ENCODE peak calls at places on chromosomes 7 and 10, in nine cellular contexts. R is A549, F is endothelial cell of umbilical vein, E is NB4, W is GM12878, A is SK-N-SH, N is HepG2, L is HCT116, I is WTC11. H is an unnamed sample.

GRCh38 chr7:47942132-47942531 is 6.1 kb downstream of the PKD1L1 start:
- DNase-seq in R (no peak), F (no peak), E (no peak), W (no peak), A (no peak), N (no peak), L (no peak), I (no peak), H (no peak)

GRCh38 chr7:47170516-47170915 is 411.4 kb downstream of the TNS3 start:
- DNase-seq in R (no peak), F (no peak), E (no peak), W (no peak), A (no peak), N (no peak), L (no peak), I (no peak), H (no peak)

GRCh38 chr10:100696477-100696901 is 48.9 kb upstream of the PAX2 start:
- DNase-seq in R (peak), F (no peak), E (no peak), W (peak), A (no peak), N (no peak), L (no peak), I (no peak), H (no peak)

GRCh38 chr7:41085244-41085643 is 617.6 kb downstream of the INHBA start:
- DNase-seq in R (no peak), F (no peak), E (no peak), W (no peak), A (no peak), N (no peak), L (no peak), I (no peak), H (no peak)

GRCh38 chr7:14734839-14735321 is 167.7 kb downstream of the DGKB start:
- DNase-seq in R (no peak), F (no peak), E (peak), W (no peak), A (peak), N (no peak), L (no peak), I (peak), H (no peak)

GRCh38 chr7:155255071-155255470 is 42.6 kb upstream of the INSIG1 start:
- DNase-seq in R (no peak), F (no peak), E (no peak), W (no peak), A (no peak), N (no peak), L (no peak), I (no peak), H (no peak)

GRCh38 chr10:106615081-106615480 is 549.4 kb downstream of the SORCS1 start:
- DNase-seq in R (no peak), F (no peak), E (no peak), W (no peak), A (no peak), N (no peak), L (no peak), I (no peak), H (no peak)

GRCh38 chr7:50531401-50531906 is 33.8 kb downstream of the DDC start:
- DNase-seq in R (no peak), F (peak), E (no peak), W (no peak), A (peak), N (peak), L (peak), I (no peak), H (no peak)

GRCh38 chr7:2000801-2001321 is 231.9 kb downstream of the MAD1L1 start:
- DNase-seq in R (no peak), F (no peak), E (no peak), W (no peak), A (no peak), N (no peak), L (no peak), I (no peak), H (no peak)

GRCh38 chr7:138967159-138967558 is 14.0 kb downstream of the KIAA1549 start:
- DNase-seq in R (no peak), F (peak), E (no peak), W (no peak), A (no peak), N (no peak), L (no peak), I (no peak), H (no peak)

GRCh38 chr10:17687117-17687831 is 43.3 kb downstream of the STAM start:
- DNase-seq in R (no peak), F (no peak), E (no peak), W (no peak), A (no peak), N (no peak), L (no peak), I (no peak), H (no peak)

GRCh38 chr7:32496052-32496813 is 944 bp downstream of the AVL9 start:
- DNase-seq in R (peak), F (peak), E (no peak), W (no peak), A (peak), N (no peak), L (no peak), I (no peak), H (no peak)

GRCh38 chr7:107079212-107079940 is 34.9 kb downstream of the PRKAR2B start:
- DNase-seq in R (no peak), F (peak), E (no peak), W (no peak), A (no peak), N (no peak), L (no peak), I (no peak), H (peak)

GRCh38 chr7:107078517-107078966 is 34.0 kb downstream of the PRKAR2B start:
- DNase-seq in R (peak), F (peak), E (no peak), W (no peak), A (peak), N (no peak), L (peak), I (no peak), H (peak)

GRCh38 chr7:107077699-107078516 is 33.4 kb downstream of the PRKAR2B start:
- DNase-seq in R (no peak), F (no peak), E (no peak), W (no peak), A (no peak), N (no peak), L (peak), I (no peak), H (peak)

GRCh38 chr7:107076781-107077698 is 32.5 kb downstream of the PRKAR2B start:
- DNase-seq in R (no peak), F (peak), E (peak), W (no peak), A (no peak), N (no peak), L (no peak), I (no peak), H (peak)

GRCh38 chr7:107075863-107076574 is 31.5 kb downstream of the PRKAR2B start:
- DNase-seq in R (no peak), F (peak), E (no peak), W (no peak), A (no peak), N (no peak), L (no peak), I (no peak), H (no peak)
- TF ChIP-seq MAX in R (no peak), F (no peak), E (no peak), W (no peak), A (no peak), N (no peak), L (no peak), I (no peak), H (no peak)

DNA sequence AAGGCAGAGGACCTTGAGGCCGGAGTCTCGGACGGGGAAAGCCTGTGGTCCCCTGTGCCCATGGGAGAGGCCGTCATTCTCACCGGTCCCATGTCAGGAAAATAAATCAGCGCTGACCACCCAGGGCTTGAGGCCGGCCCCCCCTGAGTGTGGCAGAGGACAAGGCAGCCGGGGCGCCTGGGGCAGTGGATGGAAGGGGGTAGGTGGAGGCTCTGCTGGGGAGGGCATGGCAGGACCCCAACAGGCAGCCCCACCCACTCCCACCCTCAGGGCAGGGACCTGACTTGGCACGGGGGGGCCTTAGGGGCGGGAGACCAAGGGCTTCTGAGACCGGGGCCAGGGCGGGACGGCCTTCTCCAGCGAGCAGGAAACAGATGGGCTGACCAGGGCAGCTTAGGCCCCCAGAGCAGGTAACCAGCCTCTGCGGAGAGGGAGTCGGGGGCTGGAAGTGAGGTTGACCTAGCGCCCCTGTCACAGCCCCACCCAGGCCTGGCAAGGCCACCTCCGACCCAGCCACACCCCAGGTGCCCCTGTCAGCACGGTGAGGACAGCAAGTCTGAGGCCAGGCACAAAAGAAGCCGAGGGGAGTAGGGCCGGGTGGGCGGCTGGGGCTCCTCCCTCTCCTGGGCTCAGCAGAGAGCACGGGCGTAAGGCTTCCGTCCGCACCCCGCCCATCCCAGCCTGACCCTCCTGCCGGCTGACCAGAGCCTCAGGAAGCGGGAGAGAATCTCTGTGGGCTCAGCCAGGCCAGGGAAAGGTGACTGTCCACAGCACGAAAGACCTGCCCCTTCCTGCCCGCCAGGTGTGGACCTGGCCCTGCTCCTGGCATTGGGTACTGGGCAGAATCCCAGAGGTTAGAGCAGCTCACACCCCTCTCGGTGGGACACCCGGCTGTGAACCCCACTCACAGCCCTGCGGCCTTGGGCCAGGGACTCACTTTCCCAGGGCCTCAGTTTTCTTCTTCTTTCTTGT is 87.4 kb downstream of the FOXL3 start:
- DNase-seq in R (no peak), F (no peak), E (no peak), W (no peak), A (peak), N (no peak), L (no peak), I (peak), H (no peak)
- TF ChIP-seq MAX in R (no peak), F (no peak), E (no peak), W (no peak), A (no peak), N (no peak), L (no peak), I (no peak), H (no peak)

GRCh38 chr7:24717247-24717622 is 40.0 kb downstream of the GSDME start:
- DNase-seq in R (no peak), F (no peak), E (no peak), W (no peak), A (no peak), N (no peak), L (no peak), I (no peak), H (no peak)

GRCh38 chr7:24718431-24718831 is 38.8 kb downstream of the GSDME start:
- DNase-seq in R (no peak), F (no peak), E (no peak), W (no peak), A (no peak), N (no peak), L (no peak), I (no peak), H (no peak)

GRCh38 chr7:24720283-24720682 is 37.0 kb downstream of the GSDME start:
- DNase-seq in R (no peak), F (no peak), E (no peak), W (no peak), A (no peak), N (no peak), L (no peak), I (no peak), H (no peak)

GRCh38 chr7:24717694-24718320 is 39.5 kb downstream of the GSDME start:
- DNase-seq in R (no peak), F (no peak), E (peak), W (no peak), A (no peak), N (no peak), L (no peak), I (no peak), H (no peak)

DNA sequence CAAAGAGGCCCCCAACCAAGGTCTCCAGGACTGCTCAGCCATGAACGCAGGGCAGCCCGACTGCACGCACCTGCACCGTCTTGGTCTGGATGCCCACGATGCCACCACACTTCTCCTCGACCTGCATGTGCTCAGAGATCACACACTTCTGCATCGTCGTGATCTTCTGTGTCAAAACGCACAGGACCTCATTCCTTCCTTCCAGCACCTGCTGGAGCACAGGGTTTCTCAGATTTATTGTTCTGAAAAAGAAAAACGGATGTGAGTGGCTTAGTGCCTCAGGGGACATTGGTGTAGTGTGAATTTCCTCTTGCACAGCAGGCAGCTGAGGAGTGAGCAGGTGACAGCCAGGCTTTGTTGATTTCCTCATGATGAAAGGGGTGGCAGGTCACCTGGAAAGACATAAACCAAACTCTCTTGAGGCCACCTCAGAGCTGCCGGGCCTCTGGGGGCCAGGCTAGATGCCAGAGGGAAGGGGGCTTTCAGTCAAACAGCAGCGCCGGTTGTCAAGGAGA is 38.2 kb downstream of the GSDME start:
- DNase-seq in R (no peak), F (no peak), E (no peak), W (peak), A (no peak), N (no peak), L (no peak), I (no peak), H (no peak)
- TF ChIP-seq MAX in R (no peak), F (no peak), E (no peak), W (no peak), A (no peak), N (no peak), L (no peak), I (no peak), H (no peak)

DNA sequence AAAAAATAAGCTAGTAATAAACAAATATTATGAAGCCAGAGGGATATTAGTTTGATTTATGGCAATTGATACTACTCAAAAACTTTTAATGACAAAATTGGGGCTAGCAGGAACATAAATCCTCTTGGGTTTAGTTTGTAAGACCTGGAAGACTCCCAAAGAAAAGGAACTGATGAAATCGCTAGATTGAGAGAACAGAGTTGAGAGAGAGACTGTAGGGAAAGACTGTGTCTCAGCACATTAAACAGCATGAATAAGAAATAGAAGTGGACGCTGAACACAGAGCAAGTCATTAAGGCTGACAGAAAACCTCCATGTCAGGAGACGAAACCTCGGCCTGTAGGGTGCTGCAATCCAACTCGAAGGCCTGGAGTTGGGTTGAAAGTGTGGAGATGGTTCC is 56.4 kb downstream of the ICA1 start:
- DNase-seq in R (no peak), F (no peak), E (no peak), W (no peak), A (no peak), N (no peak), L (no peak), I (no peak), H (no peak)
- TF ChIP-seq MAX in R (no peak), F (no peak), E (no peak), W (no peak), A (no peak), N (no peak), L (no peak), I (no peak), H (no peak)

H was measured in K562.